ENCODE peak calls at places on chromosomes 11 and 22, in five cellular contexts. D is GM23338, W is astrocyte of the spinal cord, T is kidney epithelial cell, Z is foreskin fibroblast. H is an unnamed sample.

GRCh38 chr22:43922123-43922522 is 1.5 kb upstream of the PNPLA3 start:
- DNase-seq in Z (no peak), D (peak; percentile 36), T (no peak), W (no peak), H (no peak)

GRCh38 chr11:32118025-32118974 is 27.4 kb downstream of the RCN1 start:
- DNase-seq in T (no peak), W (peak; percentile 64), D (no peak), Z (peak; percentile 56), H (no peak)

GRCh38 chr22:19275104-19275503 is 16.4 kb downstream of the CLTCL1 start:
- DNase-seq in W (no peak), D (no peak), T (no peak), Z (no peak), H (no peak)

GRCh38 chr11:117180661-117181585 is 2.4 kb downstream of the SIDT2 start:
- DNase-seq in D (peak; percentile 95), W (peak; percentile 63), Z (peak; percentile 59), T (no peak), H (peak; percentile 30)

GRCh38 chr11:34146866-34147265 is 41.4 kb downstream of the NAT10 start:
- DNase-seq in W (no peak), D (no peak), Z (no peak), T (no peak), H (no peak)

GRCh38 chr22:24105018-24105360 is 76.3 kb upstream of the SUSD2 start:
- DNase-seq in D (no peak), T (no peak), Z (peak; percentile 55), W (no peak), H (peak; percentile 25)

GRCh38 chr11:71078482-71078881 is 173.9 kb downstream of the SHANK2 start:
- DNase-seq in T (no peak), Z (no peak), W (no peak), D (peak; percentile 51), H (no peak)

GRCh38 chr11:72813740-72814138 is 472 bp upstream of the ATG16L2 start:
- DNase-seq in W (no peak), D (peak; percentile 75), Z (peak; percentile 72), T (no peak), H (no peak)

GRCh38 chr11:37402663-37403062 is 804.6 kb upstream of the RAG2 start:
- DNase-seq in W (no peak), Z (no peak), T (no peak), D (no peak), H (no peak)

GRCh38 chr11:128481135-128481534 is 106.2 kb downstream of the ETS1 start:
- DNase-seq in W (peak; percentile 85), Z (peak; percentile 76), D (no peak), T (peak; percentile 79), H (peak; percentile 82)

GRCh38 chr11:81792416-81792815 is 941.2 kb downstream of the FAM181B start:
- DNase-seq in W (no peak), Z (no peak), D (no peak), T (no peak), H (no peak)

GRCh38 chr11:96303067-96303466 is 39.9 kb downstream of the MAML2 start:
- DNase-seq in Z (no peak), D (no peak), T (no peak), W (peak; percentile 81), H (peak; percentile 37)

GRCh38 chr11:127205688-127206217 is 205.2 kb upstream of the KIRREL3 start:
- DNase-seq in D (no peak), T (no peak), W (no peak), Z (no peak), H (no peak)

GRCh38 chr22:50340157-50340879 is 2.8 kb upstream of the PPP6R2 start:
- DNase-seq in D (peak; percentile 45), Z (no peak), T (no peak), W (no peak), H (no peak)

GRCh38 chr22:25777870-25778269 is 35.9 kb downstream of the MYO18B start:
- DNase-seq in W (peak; percentile 28), Z (peak; percentile 38), D (peak; percentile 44), T (no peak), H (no peak)

GRCh38 chr11:134754196-134754822 is 342.3 kb upstream of the B3GAT1 start:
- DNase-seq in Z (no peak), D (no peak), W (no peak), T (no peak), H (no peak)

GRCh38 chr22:46813816-46814597 is 51.6 kb downstream of the TBC1D22A start:
- DNase-seq in D (no peak), Z (peak; percentile 35), T (peak; percentile 35), W (peak; percentile 47), H (no peak)

GRCh38 chr11:46528445-46529085 is 65.3 kb downstream of the AMBRA1 start:
- DNase-seq in W (no peak), T (no peak), Z (no peak), D (no peak), H (no peak)

GRCh38 chr11:19982761-19983495 is 177.3 kb downstream of the DBX1 start:
- DNase-seq in W (peak; percentile 43), Z (no peak), T (no peak), D (no peak), H (no peak)

GRCh38 chr11:7495997-7496545 is 10.8 kb downstream of the OLFML1 start:
- DNase-seq in W (no peak), D (no peak), Z (no peak), T (no peak), H (no peak)

GRCh38 chr11:92180664-92181251 is 43.9 kb upstream of the FAT3 start:
- DNase-seq in D (peak; percentile 19), Z (peak; percentile 1), W (peak; percentile 87), T (peak; percentile 1), H (peak; percentile 83)

GRCh38 chr11:58546841-58547240 is 28.8 kb downstream of the LPXN start:
- DNase-seq in D (no peak), Z (no peak), T (no peak), W (no peak), H (no peak)

GRCh38 chr11:720642-721346 is 14.8 kb downstream of the EPS8L2 start:
- DNase-seq in W (no peak), T (no peak), Z (no peak), D (peak; percentile 91), H (no peak)

DNA sequence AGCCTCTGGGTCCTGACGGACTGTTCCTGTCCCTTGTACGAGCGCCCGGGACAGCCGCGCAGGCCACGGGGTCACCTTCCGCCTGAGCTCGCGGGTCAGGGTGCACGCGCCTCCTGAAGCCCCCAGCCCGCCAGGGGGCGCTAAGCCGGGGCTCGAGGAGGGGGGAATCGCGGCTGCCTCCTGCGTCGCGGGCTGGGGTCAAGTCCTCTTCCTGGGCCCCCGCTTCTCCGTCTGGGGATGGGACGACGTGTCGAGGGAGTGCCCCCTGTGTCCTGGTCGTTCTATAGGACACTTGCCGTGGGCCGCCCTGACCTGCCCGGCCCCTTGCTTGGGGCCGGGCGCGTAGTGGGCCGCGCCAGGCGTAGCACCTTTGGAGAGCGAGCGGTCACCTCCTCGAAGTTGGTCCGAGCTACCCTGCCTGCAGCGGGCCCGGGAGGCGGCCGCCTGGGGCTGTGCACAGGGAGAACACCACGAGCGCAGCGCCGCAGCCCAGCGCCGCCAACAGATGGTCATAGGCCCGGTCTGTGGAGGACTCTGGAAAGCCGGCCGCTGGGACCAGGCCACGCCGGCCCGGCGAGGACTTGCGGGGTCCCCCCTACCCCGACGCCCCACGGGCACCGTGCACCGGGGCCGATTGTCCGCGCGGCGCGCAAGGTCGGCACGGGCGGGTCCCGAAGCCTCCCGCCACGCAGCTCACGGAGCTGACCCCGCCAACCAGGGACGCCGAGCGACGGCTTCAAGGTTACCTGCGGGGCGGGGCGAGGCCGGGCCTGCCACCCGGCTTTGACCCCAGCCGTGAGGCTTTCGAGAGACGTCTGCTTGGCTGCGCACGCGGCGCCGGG is 2.7 kb upstream of the WNT11 start:
- DNase-seq in Z (peak; percentile 28), T (no peak), W (peak; percentile 26), D (peak; percentile 89), H (no peak)
- H3K4me3 ChIP-seq in Z (peak overlapping the region; percentile 60), T (peak overlapping the region; percentile 29), W (peak overlapping the region; percentile 28), D (peak overlapping the region; percentile 72), H (peak overlapping the region; percentile 47)

DNA sequence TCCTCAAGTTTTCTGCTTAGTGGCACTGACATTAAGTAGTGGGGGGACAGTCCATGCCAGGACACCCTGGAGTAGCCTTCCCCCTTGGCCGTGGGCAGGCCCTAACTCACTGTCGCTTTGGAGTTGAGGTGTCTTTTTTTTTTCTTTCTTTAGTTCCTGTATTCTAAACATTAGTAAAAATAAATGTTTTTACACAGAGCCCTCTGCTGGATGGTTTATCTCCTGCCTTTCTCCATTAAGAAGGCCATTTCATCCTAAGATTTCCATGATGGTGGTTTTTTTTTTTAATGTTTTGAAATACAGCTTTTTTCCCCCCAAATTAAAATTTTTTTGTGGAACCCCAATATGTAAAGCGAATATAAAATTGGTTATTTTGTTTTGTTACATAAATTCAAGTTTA is 1.8 kb upstream of the TIGD3 start:
- DNase-seq in T (no peak), Z (no peak), D (no peak), W (peak; percentile 29), H (no peak)
- H3K4me3 ChIP-seq in T (no peak overlapping the region), Z (no peak overlapping the region), D (no peak overlapping the region), W (no peak overlapping the region), H (no peak overlapping the region)

GRCh38 chr22:39091136-39092081 is 5.6 kb upstream of the APOBEC3H start:
- DNase-seq in W (no peak), D (no peak), Z (no peak), T (no peak), H (no peak)
- H3K4me3 ChIP-seq in W (no peak overlapping the region), D (no peak overlapping the region), Z (no peak overlapping the region), T (no peak overlapping the region), H (no peak overlapping the region)

DNA sequence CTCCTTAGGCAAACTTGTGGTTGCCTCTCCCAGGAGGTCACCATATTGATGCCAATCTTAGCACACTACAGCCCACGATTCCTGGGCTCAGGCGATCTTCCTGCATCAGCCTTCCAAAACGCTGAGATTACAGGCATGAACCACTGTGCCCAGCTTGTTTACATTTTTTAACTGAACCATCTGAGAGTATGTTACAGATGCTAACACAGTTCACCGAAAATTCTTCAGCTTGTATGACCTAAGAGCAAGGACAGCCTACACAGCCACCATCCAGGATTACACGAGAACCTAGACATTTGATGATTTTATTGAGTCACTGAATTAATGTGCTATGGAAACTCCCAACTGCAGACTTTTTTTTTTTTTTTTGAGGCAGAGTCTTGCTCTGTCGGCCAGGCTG is 5.8 kb upstream of the LGALS1 start:
- DNase-seq in W (no peak), D (no peak), T (no peak), Z (peak; percentile 74), H (no peak)
- H3K4me3 ChIP-seq in W (no peak overlapping the region), D (no peak overlapping the region), T (no peak overlapping the region), Z (no peak overlapping the region), H (no peak overlapping the region)